ENCODE peak calls at places on chromosome 14, in eight cellular contexts. Z is HCT116, D is uterus, V is H1, Q is body of pancreas, G is NB4, J is heart left ventricle, F is ovary. B is an unnamed sample.

GRCh38 chr14:51783765-51784164 is 76.6 kb upstream of the GNG2 start:
- DNase-seq in Z (no peak), D (no peak), V (no peak), Q (no peak), G (peak; percentile 27), J (no peak), F (no peak), B (peak; percentile 7)

GRCh38 chr14:22561661-22562579 is 27.1 kb downstream of the DAD1 start:
- DNase-seq in Z (no peak), D (no peak), V (no peak), Q (no peak), G (peak; percentile 95), J (no peak), F (no peak), B (no peak)

GRCh38 chr14:77565289-77566081 is 51.0 kb downstream of the SPTLC2 start:
- DNase-seq in Z (no peak), D (no peak), V (no peak), Q (no peak), G (peak; percentile 38), J (no peak), F (no peak), B (no peak)

GRCh38 chr14:61642246-61642982 is 52.9 kb upstream of the HIF1A start:
- DNase-seq in Z (no peak), D (no peak), V (no peak), Q (no peak), G (no peak), J (no peak), F (no peak), B (no peak)

GRCh38 chr14:68229423-68229831 is 409.8 kb downstream of the RAD51B start:
- DNase-seq in Z (no peak), D (no peak), V (no peak), Q (no peak), G (no peak), J (no peak), F (no peak), B (no peak)

GRCh38 chr14:89405712-89406111 is 11.3 kb downstream of the FOXN3 start:
- DNase-seq in Z (no peak), D (no peak), V (no peak), Q (no peak), G (no peak), J (no peak), F (no peak), B (no peak)

GRCh38 chr14:62081012-62081612 is 318.9 kb downstream of the SNAPC1 start:
- DNase-seq in Z (no peak), D (no peak), V (no peak), Q (no peak), G (no peak), J (no peak), F (no peak), B (no peak)

GRCh38 chr14:77832301-77832700 is 32.4 kb downstream of the ADCK1 start:
- DNase-seq in Z (no peak), D (no peak), V (no peak), Q (no peak), G (no peak), J (no peak), F (no peak), B (no peak)

GRCh38 chr14:21070610-21071224 is 613 bp downstream of the ARHGEF40 start:
- DNase-seq in Z (no peak), D (peak; percentile 64), V (no peak), Q (peak; percentile 51), G (peak; percentile 90), J (peak; percentile 61), F (peak; percentile 65), B (peak; percentile 64)

GRCh38 chr14:21415329-21415728 is 31.5 kb upstream of the SUPT16H start:
- DNase-seq in Z (no peak), D (no peak), V (no peak), Q (no peak), G (no peak), J (no peak), F (no peak), B (no peak)

GRCh38 chr14:64502476-64503183 is 1.0 kb downstream of the ZBTB25 start:
- DNase-seq in Z (no peak), D (no peak), V (no peak), Q (peak; percentile 40), G (no peak), J (no peak), F (peak; percentile 36), B (peak; percentile 44)

GRCh38 chr14:53536446-53536845 is 383.3 kb upstream of the DDHD1 start:
- DNase-seq in Z (no peak), D (no peak), V (no peak), Q (no peak), G (no peak), J (no peak), F (no peak), B (no peak)

GRCh38 chr14:86038401-86038985 is 508.5 kb downstream of the FLRT2 start:
- DNase-seq in Z (no peak), D (no peak), V (peak; percentile 33), Q (peak; percentile 53), G (peak; percentile 59), J (no peak), F (no peak), B (peak; percentile 26)

GRCh38 chr14:65230287-65230728 is 128.0 kb upstream of the MAX start:
- DNase-seq in Z (no peak), D (no peak), V (no peak), Q (peak; percentile 62), G (no peak), J (peak; percentile 74), F (peak; percentile 32), B (no peak)

GRCh38 chr14:73787760-73788508 is 63.7 kb upstream of the PTGR2 start:
- DNase-seq in Z (no peak), D (no peak), V (no peak), Q (no peak), G (peak; percentile 80), J (no peak), F (no peak), B (no peak)

GRCh38 chr14:30005114-30005698 is 77.6 kb upstream of the PRKD1 start:
- DNase-seq in Z (no peak), D (no peak), V (no peak), Q (peak; percentile 46), G (peak; percentile 41), J (no peak), F (no peak), B (no peak)

GRCh38 chr14:88910386-88910785 is 85.9 kb downstream of the TTC8 start:
- DNase-seq in Z (no peak), D (no peak), V (no peak), Q (no peak), G (no peak), J (no peak), F (no peak), B (no peak)

GRCh38 chr14:23653046-23653445 is 16.9 kb downstream of the DHRS2 start:
- DNase-seq in Z (no peak), D (no peak), V (no peak), Q (no peak), G (no peak), J (no peak), F (no peak), B (no peak)

GRCh38 chr14:36519431-36520321 is at the start of gene NKX2-1:
- DNase-seq in Z (no peak), D (no peak), V (no peak), Q (no peak), G (peak; percentile 4), J (no peak), F (no peak), B (no peak)

GRCh38 chr14:54343276-54344121 is 53.3 kb upstream of the CDKN3 start:
- DNase-seq in Z (no peak), D (no peak), V (no peak), Q (no peak), G (no peak), J (no peak), F (no peak), B (no peak)

GRCh38 chr14:103144085-103144484 is 20.8 kb downstream of the TNFAIP2 start:
- DNase-seq in Z (no peak), D (no peak), V (no peak), Q (no peak), G (no peak), J (no peak), F (no peak), B (no peak)
- TF ChIP-seq CTCF in Z (no peak), D (no peak), V (no peak), Q (no peak), G (no peak), J (no peak), F (no peak), B (no peak)

DNA sequence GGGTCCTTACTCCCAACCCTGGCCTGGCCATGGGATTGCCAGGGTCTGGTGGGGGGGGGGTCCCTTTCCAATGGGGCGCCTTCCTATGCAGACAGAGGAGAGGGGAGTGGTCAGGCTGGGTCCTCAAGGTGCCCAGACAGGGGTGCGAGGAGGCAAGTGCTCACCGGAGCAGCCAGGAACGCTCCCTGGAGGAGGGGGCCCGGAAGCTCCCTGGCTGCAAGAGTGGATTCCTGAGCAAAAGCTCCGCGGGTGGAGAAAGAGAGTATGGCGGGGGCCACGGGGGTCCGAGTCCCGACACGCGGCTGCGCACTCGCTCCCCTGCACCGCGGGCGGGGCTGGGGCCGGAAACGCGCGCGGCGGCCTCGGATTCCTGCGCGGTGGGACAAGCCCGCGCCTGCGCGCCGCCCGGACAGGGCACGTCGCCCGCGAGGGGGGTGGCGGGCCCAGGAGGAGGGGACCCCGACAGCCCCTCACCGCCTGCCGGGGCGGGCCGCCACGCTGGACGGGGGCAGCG is 27.7 kb upstream of the GPR132 start:
- DNase-seq in Z (no peak), D (peak; percentile 79), V (no peak), Q (peak; percentile 59), G (no peak), J (peak; percentile 79), F (peak; percentile 76), B (peak; percentile 34)
- TF ChIP-seq POLR2A in Z (no peak), D (peak; percentile 51), V (no peak), Q (peak; percentile 39), G (no peak), J (no peak), F (peak; percentile 21), B (no peak)

DNA sequence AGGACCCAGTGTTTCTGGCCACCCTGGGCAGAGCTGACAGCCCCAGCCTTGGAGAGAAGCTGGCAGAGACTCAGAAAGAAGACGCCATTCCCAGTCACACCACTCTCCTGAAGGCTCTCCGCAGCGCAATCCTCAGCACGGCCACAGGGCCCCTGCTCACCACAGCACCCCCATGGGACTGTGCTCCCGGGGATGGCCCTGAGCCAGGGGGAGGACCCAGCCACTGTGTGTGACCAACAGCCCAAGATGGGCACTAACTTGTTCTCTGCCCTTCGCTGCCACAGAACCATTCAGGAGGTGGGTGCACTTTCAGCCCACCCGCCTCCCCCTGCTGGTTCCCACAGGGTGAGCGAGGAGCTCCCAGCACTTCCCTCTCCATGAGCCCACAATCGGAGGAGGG is 57.1 kb downstream of the CCNK start:
- DNase-seq in Z (no peak), D (no peak), V (no peak), Q (no peak), G (no peak), J (no peak), F (no peak), B (peak; percentile 83)
- TF ChIP-seq CTCF in Z (no peak), D (no peak), V (no peak), Q (no peak), G (peak; percentile 9), J (no peak), F (no peak), B (peak; percentile 27)

DNA sequence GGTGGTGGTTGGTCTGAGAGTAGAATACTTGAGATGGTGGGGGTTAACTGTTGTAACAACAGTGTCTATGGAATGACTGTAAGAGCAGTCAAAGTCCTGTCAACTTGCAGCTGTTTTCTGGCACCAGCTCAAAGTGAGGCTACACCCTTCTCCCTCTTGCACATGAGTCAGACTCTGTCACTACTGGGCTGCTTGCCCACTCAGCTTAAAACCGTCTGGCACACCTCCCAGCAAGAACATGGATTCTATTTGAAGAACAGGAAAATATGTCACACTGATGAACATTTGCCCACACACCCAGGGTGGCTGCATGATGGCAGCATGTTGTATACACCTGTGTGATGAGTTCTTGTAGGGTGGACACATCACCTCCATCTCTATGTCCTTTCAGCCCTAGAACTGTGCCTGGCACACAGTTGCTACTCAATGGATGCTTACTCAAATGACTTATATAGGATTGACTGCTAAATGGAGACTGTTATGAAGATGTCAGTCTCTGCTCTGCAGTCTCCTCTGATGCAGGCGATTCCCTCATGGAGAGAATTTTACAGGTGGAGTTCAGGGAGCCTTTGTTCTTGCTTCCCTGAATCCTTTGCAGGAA is 19.3 kb upstream of the SERPINA6 start:
- DNase-seq in Z (peak; percentile 95), D (peak; percentile 77), V (no peak), Q (peak; percentile 94), G (peak; percentile 22), J (peak; percentile 82), F (no peak), B (peak; percentile 93)
- TF ChIP-seq POLR2A in Z (no peak), D (no peak), V (no peak), Q (no peak), G (no peak), J (no peak), F (no peak), B (no peak)

B was measured in adrenal gland.